ENCODE peak calls at places on chromosomes 3 and 15, in six cellular contexts. R is RPMI7951, Y is activated gamma-delta T cell treated with Interleukin-2 at 50 U/mL for 16 hours, J is K562, P is HEK293T, S is left kidney. C is an unnamed sample.

GRCh38 chr15:79007066-79007465 is 62.2 kb upstream of the CTSH start:
- DNase-seq in R (peak; percentile 52), Y (no peak), J (peak; percentile 74), P (peak; percentile 47), S (peak; percentile 79), C (peak; percentile 57)

GRCh38 chr3:37909067-37909911 is 47.6 kb downstream of the CTDSPL start:
- DNase-seq in R (peak; percentile 64), Y (no peak), J (no peak), P (no peak), S (no peak), C (no peak)

GRCh38 chr3:10108091-10108490 is at the start of gene FANCD2OS:
- DNase-seq in R (no peak), Y (no peak), J (no peak), P (no peak), S (no peak), C (no peak)

GRCh38 chr15:53506370-53506769 is 253.1 kb downstream of the WDR72 start:
- DNase-seq in R (no peak), Y (no peak), J (no peak), P (no peak), S (no peak), C (no peak)

GRCh38 chr3:56829543-56829942 is 27.8 kb upstream of the ARHGEF3 start:
- DNase-seq in R (no peak), Y (no peak), J (no peak), P (no peak), S (peak; percentile 24), C (no peak)

GRCh38 chr3:188697127-188697526 is 474.6 kb upstream of the TPRG1 start:
- DNase-seq in R (no peak), Y (no peak), J (no peak), P (no peak), S (peak; percentile 17), C (no peak)

GRCh38 chr15:72167445-72167844 is 30.1 kb downstream of the GRAMD2A start:
- DNase-seq in R (no peak), Y (no peak), J (no peak), P (no peak), S (no peak), C (no peak)

GRCh38 chr3:154971341-154971740 is 108.8 kb upstream of the MME start:
- DNase-seq in R (no peak), Y (no peak), J (no peak), P (no peak), S (no peak), C (no peak)

GRCh38 chr3:32815812-32816438 is 1.9 kb upstream of the TRIM71 start:
- DNase-seq in R (no peak), Y (no peak), J (no peak), P (no peak), S (peak; percentile 67), C (no peak)

GRCh38 chr15:38154255-38154654 is 98.4 kb upstream of the SPRED1 start:
- DNase-seq in R (no peak), Y (no peak), J (no peak), P (no peak), S (no peak), C (no peak)

GRCh38 chr15:77722759-77723460 is 90.2 kb upstream of the LINGO1 start:
- DNase-seq in R (no peak), Y (no peak), J (no peak), P (no peak), S (no peak), C (no peak)

GRCh38 chr3:165748094-165748493 is 89.1 kb downstream of the BCHE start:
- DNase-seq in R (no peak), Y (no peak), J (no peak), P (no peak), S (peak; percentile 5), C (no peak)

GRCh38 chr15:69666441-69666882 is 213.8 kb downstream of the RPLP1 start:
- DNase-seq in R (peak; percentile 79), Y (peak; percentile 40), J (no peak), P (no peak), S (peak; percentile 70), C (peak; percentile 6)

C was measured in AML-193.